ENCODE peak calls at places on chromosomes 5 and 9, in five cellular contexts. One of them, this sample, is unnamed.

GRCh38 chr5:6832994-6833393 is 119.8 kb downstream of the TENT4A start:
- DNase-seq in H1: no peak
- DNase-seq in K562: no peak
- DNase-seq in GM12878: no peak
- DNase-seq in HepG2: no peak
- DNase-seq in this sample: no peak

GRCh38 chr5:11494340-11494739 is 409.9 kb downstream of the CTNND2 start:
- DNase-seq in H1: no peak
- DNase-seq in K562: no peak
- DNase-seq in GM12878: no peak
- DNase-seq in HepG2: no peak
- DNase-seq in this sample: no peak

GRCh38 chr9:129108805-129109370 is 1.7 kb downstream of the CRAT start:
- DNase-seq in H1: no peak
- DNase-seq in K562: no peak
- DNase-seq in GM12878: no peak
- DNase-seq in HepG2: no peak
- DNase-seq in this sample: no peak

GRCh38 chr9:115099891-115100290 is 18.1 kb downstream of the TNC start:
- DNase-seq in H1: no peak
- DNase-seq in K562: no peak
- DNase-seq in GM12878: no peak
- DNase-seq in HepG2: no peak
- DNase-seq in this sample: peak

GRCh38 chr9:114504341-114505186 is 709 bp downstream of the WHRN start:
- DNase-seq in H1: no peak
- DNase-seq in K562: peak
- DNase-seq in GM12878: no peak
- DNase-seq in HepG2: no peak
- DNase-seq in this sample: peak

GRCh38 chr9:35096035-35096849 is at the start of gene PIGO:
- DNase-seq in H1: peak
- DNase-seq in K562: peak
- DNase-seq in GM12878: no peak
- DNase-seq in HepG2: peak
- DNase-seq in this sample: peak

GRCh38 chr5:9440517-9440916 is 105.4 kb downstream of the SEMA5A start:
- DNase-seq in H1: no peak
- DNase-seq in K562: no peak
- DNase-seq in GM12878: no peak
- DNase-seq in HepG2: no peak
- DNase-seq in this sample: no peak

GRCh38 chr9:135883410-135884089 is 23.8 kb downstream of the CAMSAP1 start:
- DNase-seq in H1: no peak
- DNase-seq in K562: no peak
- DNase-seq in GM12878: no peak
- DNase-seq in HepG2: no peak
- DNase-seq in this sample: no peak

GRCh38 chr9:126513159-126514036 is 100.3 kb upstream of the LMX1B start:
- DNase-seq in H1: no peak
- DNase-seq in K562: no peak
- DNase-seq in GM12878: no peak
- DNase-seq in HepG2: no peak
- DNase-seq in this sample: no peak

GRCh38 chr9:110257097-110257955 is 1.0 kb upstream of the TXN start:
- DNase-seq in H1: no peak
- DNase-seq in K562: no peak
- DNase-seq in GM12878: no peak
- DNase-seq in HepG2: peak
- DNase-seq in this sample: no peak

GRCh38 chr9:128551652-128552152 is 685 bp upstream of the SPTAN1 start:
- DNase-seq in H1: no peak
- DNase-seq in K562: no peak
- DNase-seq in GM12878: no peak
- DNase-seq in HepG2: no peak
- DNase-seq in this sample: no peak

GRCh38 chr5:5014836-5015235 is 125.3 kb upstream of the ADAMTS16 start:
- DNase-seq in H1: no peak
- DNase-seq in K562: no peak
- DNase-seq in GM12878: no peak
- DNase-seq in HepG2: no peak
- DNase-seq in this sample: no peak

GRCh38 chr9:106828082-106828481 is 34.9 kb upstream of the ZNF462 start:
- DNase-seq in H1: no peak
- DNase-seq in K562: no peak
- DNase-seq in GM12878: no peak
- DNase-seq in HepG2: no peak
- DNase-seq in this sample: no peak

GRCh38 chr9:130284249-130284625 is 18.7 kb downstream of the HMCN2 start:
- DNase-seq in H1: no peak
- DNase-seq in K562: no peak
- DNase-seq in GM12878: no peak
- DNase-seq in HepG2: no peak
- DNase-seq in this sample: no peak

GRCh38 chr5:142466195-142466951 is 141.6 kb upstream of the SPRY4 start:
- DNase-seq in H1: no peak
- DNase-seq in K562: no peak
- DNase-seq in GM12878: no peak
- DNase-seq in HepG2: no peak
- DNase-seq in this sample: no peak

GRCh38 chr9:31535659-31536058 is 848.8 kb upstream of the ACO1 start:
- DNase-seq in H1: no peak
- DNase-seq in K562: no peak
- DNase-seq in GM12878: no peak
- DNase-seq in HepG2: no peak
- DNase-seq in this sample: no peak

GRCh38 chr9:4375424-4376195 is 75.7 kb upstream of the GLIS3 start:
- DNase-seq in H1: no peak
- DNase-seq in K562: no peak
- DNase-seq in GM12878: no peak
- DNase-seq in HepG2: no peak
- DNase-seq in this sample: no peak

GRCh38 chr5:8756498-8757084 is 789.3 kb downstream of the SEMA5A start:
- DNase-seq in H1: peak
- DNase-seq in K562: no peak
- DNase-seq in GM12878: no peak
- DNase-seq in HepG2: no peak
- DNase-seq in this sample: peak

GRCh38 chr5:81019748-81020147 is 59.6 kb downstream of the RASGRF2 start:
- DNase-seq in H1: no peak
- DNase-seq in K562: no peak
- DNase-seq in GM12878: no peak
- DNase-seq in HepG2: no peak
- DNase-seq in this sample: no peak

GRCh38 chr5:120582635-120583034 is 118.5 kb downstream of the PRR16 start:
- DNase-seq in H1: no peak
- DNase-seq in K562: no peak
- DNase-seq in GM12878: no peak
- DNase-seq in HepG2: no peak
- DNase-seq in this sample: no peak

GRCh38 chr5:142475102-142475501 is 150.3 kb upstream of the SPRY4 start:
- DNase-seq in H1: peak
- DNase-seq in K562: no peak
- DNase-seq in GM12878: no peak
- DNase-seq in HepG2: no peak
- DNase-seq in this sample: peak

GRCh38 chr5:141680751-141681201 is 1.3 kb downstream of the ARAP3 start:
- DNase-seq in H1: peak
- DNase-seq in K562: peak
- DNase-seq in GM12878: no peak
- DNase-seq in HepG2: peak
- DNase-seq in this sample: peak

GRCh38 chr5:55438931-55439477 is 95.8 kb downstream of the PLPP1 start:
- DNase-seq in H1: peak
- DNase-seq in K562: no peak
- DNase-seq in GM12878: no peak
- DNase-seq in HepG2: peak
- DNase-seq in this sample: no peak

GRCh38 chr5:73321757-73322452 is 126.7 kb downstream of the FOXD1 start:
- DNase-seq in H1: no peak
- DNase-seq in K562: no peak
- DNase-seq in GM12878: no peak
- DNase-seq in HepG2: no peak
- DNase-seq in this sample: no peak

GRCh38 chr5:146290318-146290717 is 48.3 kb upstream of the POU4F3 start:
- DNase-seq in H1: no peak
- DNase-seq in K562: no peak
- DNase-seq in GM12878: no peak
- DNase-seq in HepG2: no peak
- DNase-seq in this sample: no peak

GRCh38 chr5:159330131-159330530 is at the start of gene IL12B:
- DNase-seq in H1: no peak
- DNase-seq in K562: no peak
- DNase-seq in GM12878: no peak
- DNase-seq in HepG2: no peak
- DNase-seq in this sample: no peak

GRCh38 chr9:72305102-72305546 is 59.9 kb downstream of the ZFAND5 start:
- DNase-seq in H1: peak
- DNase-seq in K562: peak
- DNase-seq in GM12878: no peak
- DNase-seq in HepG2: peak
- DNase-seq in this sample: peak

GRCh38 chr9:136686794-136687711 is at the start of gene AGPAT2:
- DNase-seq in H1: no peak
- DNase-seq in K562: peak
- DNase-seq in GM12878: no peak
- DNase-seq in HepG2: no peak
- DNase-seq in this sample: peak

GRCh38 chr9:91711755-91712591 is 238.1 kb downstream of the ROR2 start:
- DNase-seq in H1: no peak
- DNase-seq in K562: no peak
- DNase-seq in GM12878: peak
- DNase-seq in HepG2: no peak
- DNase-seq in this sample: no peak

GRCh38 chr9:38276751-38277439 is 115.6 kb upstream of the ALDH1B1 start:
- DNase-seq in H1: no peak
- DNase-seq in K562: no peak
- DNase-seq in GM12878: no peak
- DNase-seq in HepG2: no peak
- DNase-seq in this sample: no peak

GRCh38 chr5:14306415-14306814 is 163.3 kb downstream of the TRIO start:
- DNase-seq in H1: no peak
- DNase-seq in K562: no peak
- DNase-seq in GM12878: no peak
- DNase-seq in HepG2: no peak
- DNase-seq in this sample: no peak

GRCh38 chr9:13568851-13569618 is 289.5 kb upstream of the MPDZ start:
- DNase-seq in H1: no peak
- DNase-seq in K562: no peak
- DNase-seq in GM12878: no peak
- DNase-seq in HepG2: no peak
- DNase-seq in this sample: no peak

GRCh38 chr5:76403963-76404693 is 1.0 kb downstream of the IQGAP2 start:
- DNase-seq in H1: peak
- DNase-seq in K562: peak
- DNase-seq in GM12878: peak
- DNase-seq in HepG2: peak
- DNase-seq in this sample: no peak

GRCh38 chr5:36722913-36723312 is 116.5 kb downstream of the SLC1A3 start:
- DNase-seq in H1: no peak
- DNase-seq in K562: no peak
- DNase-seq in GM12878: peak
- DNase-seq in HepG2: no peak
- DNase-seq in this sample: no peak

GRCh38 chr5:112434650-112435049 is 15.6 kb upstream of the EPB41L4A start:
- DNase-seq in H1: no peak
- DNase-seq in K562: no peak
- DNase-seq in GM12878: no peak
- DNase-seq in HepG2: no peak
- DNase-seq in this sample: no peak

GRCh38 chr5:39387293-39387692 is 23.0 kb upstream of the C9 start:
- DNase-seq in H1: no peak
- DNase-seq in K562: no peak
- DNase-seq in GM12878: no peak
- DNase-seq in HepG2: no peak
- DNase-seq in this sample: no peak

GRCh38 chr9:98929096-98929495 is 14.6 kb upstream of the COL15A1 start:
- DNase-seq in H1: no peak
- DNase-seq in K562: no peak
- DNase-seq in GM12878: no peak
- DNase-seq in HepG2: no peak
- DNase-seq in this sample: no peak

GRCh38 chr5:82406200-82406773 is 128.1 kb upstream of the RPS23 start:
- DNase-seq in H1: no peak
- DNase-seq in K562: no peak
- DNase-seq in GM12878: no peak
- DNase-seq in HepG2: no peak
- DNase-seq in this sample: no peak
- TF ChIP-seq ATF2 in H1: no peak
- TF ChIP-seq ATF2 in K562: no peak
- TF ChIP-seq ATF2 in GM12878: no peak
- TF ChIP-seq ATF2 in HepG2: no peak
- TF ChIP-seq ATF2 in this sample: no peak

GRCh38 chr5:65919773-65920172 is 6.6 kb upstream of the ERBIN start:
- DNase-seq in H1: no peak
- DNase-seq in K562: no peak
- DNase-seq in GM12878: no peak
- DNase-seq in HepG2: no peak
- DNase-seq in this sample: no peak
- TF ChIP-seq ATF2 in H1: no peak
- TF ChIP-seq ATF2 in K562: no peak
- TF ChIP-seq ATF2 in GM12878: no peak
- TF ChIP-seq ATF2 in HepG2: no peak
- TF ChIP-seq ATF2 in this sample: no peak

GRCh38 chr9:37037744-37038640 is 3.9 kb upstream of the PAX5 start:
- DNase-seq in H1: no peak
- DNase-seq in K562: no peak
- DNase-seq in GM12878: no peak
- DNase-seq in HepG2: no peak
- DNase-seq in this sample: peak

GRCh38 chr9:37037137-37037743 is 3.2 kb upstream of the PAX5 start:
- DNase-seq in H1: no peak
- DNase-seq in K562: no peak
- DNase-seq in GM12878: no peak
- DNase-seq in HepG2: no peak
- DNase-seq in this sample: no peak

GRCh38 chr9:37034938-37035471 is 937 bp upstream of the PAX5 start:
- DNase-seq in H1: no peak
- DNase-seq in K562: no peak
- DNase-seq in GM12878: no peak
- DNase-seq in HepG2: no peak
- DNase-seq in this sample: peak

GRCh38 chr9:37035472-37036236 is 1.6 kb upstream of the PAX5 start:
- DNase-seq in H1: no peak
- DNase-seq in K562: no peak
- DNase-seq in GM12878: no peak
- DNase-seq in HepG2: no peak
- DNase-seq in this sample: peak

GRCh38 chr9:37036237-37037136 is 2.4 kb upstream of the PAX5 start:
- DNase-seq in H1: no peak
- DNase-seq in K562: no peak
- DNase-seq in GM12878: no peak
- DNase-seq in HepG2: no peak
- DNase-seq in this sample: peak
- TF ChIP-seq ATF2 in H1: no peak
- TF ChIP-seq ATF2 in K562: no peak
- TF ChIP-seq ATF2 in GM12878: no peak
- TF ChIP-seq ATF2 in HepG2: no peak
- TF ChIP-seq ATF2 in this sample: no peak

GRCh38 chr9:69785757-69786156 is 25.9 kb upstream of the PTAR1 start:
- DNase-seq in H1: no peak
- DNase-seq in K562: no peak
- DNase-seq in GM12878: no peak
- DNase-seq in HepG2: no peak
- DNase-seq in this sample: no peak
- TF ChIP-seq ATF2 in H1: no peak
- TF ChIP-seq ATF2 in K562: no peak
- TF ChIP-seq ATF2 in GM12878: no peak
- TF ChIP-seq ATF2 in HepG2: no peak
- TF ChIP-seq ATF2 in this sample: no peak

This sample was measured in WTC11.